ENCODE peak calls at places on chromosomes 5 and 9, in eight cellular contexts. One of them, this sample, is unnamed.

GRCh38 chr5:83721878-83722779 is 1.5 kb upstream of the HAPLN1 start:
- DNase-seq in Calu3: peak
- DNase-seq in Daoy: peak
- DNase-seq in germinal center: no peak
- DNase-seq in brain microvascular endothelial cell: peak
- DNase-seq in AG20443: peak
- DNase-seq in effector memory CD4-positive, alpha-beta T cell: no peak
- DNase-seq in NCI-H446: peak
- DNase-seq in this sample: peak

GRCh38 chr5:63563008-63563917 is 399.0 kb downstream of the HTR1A start:
- DNase-seq in Calu3: no peak
- DNase-seq in Daoy: no peak
- DNase-seq in germinal center: no peak
- DNase-seq in brain microvascular endothelial cell: no peak
- DNase-seq in AG20443: no peak
- DNase-seq in effector memory CD4-positive, alpha-beta T cell: no peak
- DNase-seq in NCI-H446: no peak
- DNase-seq in this sample: no peak

GRCh38 chr9:134867917-134868750 is 12.5 kb upstream of the FCN2 start:
- DNase-seq in Calu3: no peak
- DNase-seq in Daoy: no peak
- DNase-seq in germinal center: peak
- DNase-seq in brain microvascular endothelial cell: no peak
- DNase-seq in AG20443: no peak
- DNase-seq in effector memory CD4-positive, alpha-beta T cell: no peak
- DNase-seq in NCI-H446: no peak
- DNase-seq in this sample: no peak

GRCh38 chr9:36537861-36538260 is 34.8 kb upstream of the MELK start:
- DNase-seq in Calu3: no peak
- DNase-seq in Daoy: no peak
- DNase-seq in germinal center: no peak
- DNase-seq in brain microvascular endothelial cell: no peak
- DNase-seq in AG20443: no peak
- DNase-seq in effector memory CD4-positive, alpha-beta T cell: no peak
- DNase-seq in NCI-H446: no peak
- DNase-seq in this sample: no peak

GRCh38 chr5:42949348-42950090 is 90.6 kb downstream of the ANXA2R start:
- DNase-seq in Calu3: no peak
- DNase-seq in Daoy: peak
- DNase-seq in germinal center: peak
- DNase-seq in brain microvascular endothelial cell: peak
- DNase-seq in AG20443: peak
- DNase-seq in effector memory CD4-positive, alpha-beta T cell: peak
- DNase-seq in NCI-H446: no peak
- DNase-seq in this sample: peak

GRCh38 chr5:190366-191035 is 794 bp upstream of the LRRC14B start:
- DNase-seq in Calu3: no peak
- DNase-seq in Daoy: no peak
- DNase-seq in germinal center: no peak
- DNase-seq in brain microvascular endothelial cell: no peak
- DNase-seq in AG20443: no peak
- DNase-seq in effector memory CD4-positive, alpha-beta T cell: no peak
- DNase-seq in NCI-H446: no peak
- DNase-seq in this sample: no peak

GRCh38 chr5:75622564-75622963 is 11.3 kb downstream of the ANKDD1B start:
- DNase-seq in Calu3: peak
- DNase-seq in Daoy: peak
- DNase-seq in germinal center: no peak
- DNase-seq in brain microvascular endothelial cell: no peak
- DNase-seq in AG20443: no peak
- DNase-seq in effector memory CD4-positive, alpha-beta T cell: no peak
- DNase-seq in NCI-H446: no peak
- DNase-seq in this sample: no peak

GRCh38 chr5:30604648-30605262 is 588.7 kb upstream of the CDH6 start:
- DNase-seq in Calu3: no peak
- DNase-seq in Daoy: no peak
- DNase-seq in germinal center: no peak
- DNase-seq in brain microvascular endothelial cell: no peak
- DNase-seq in AG20443: no peak
- DNase-seq in effector memory CD4-positive, alpha-beta T cell: no peak
- DNase-seq in NCI-H446: no peak
- DNase-seq in this sample: no peak

GRCh38 chr9:73995836-73996235 is 501.3 kb upstream of the RORB start:
- DNase-seq in Calu3: no peak
- DNase-seq in Daoy: no peak
- DNase-seq in germinal center: no peak
- DNase-seq in brain microvascular endothelial cell: no peak
- DNase-seq in AG20443: no peak
- DNase-seq in effector memory CD4-positive, alpha-beta T cell: no peak
- DNase-seq in NCI-H446: no peak
- DNase-seq in this sample: no peak

GRCh38 chr5:37569466-37569865 is 190.3 kb downstream of the WDR70 start:
- DNase-seq in Calu3: no peak
- DNase-seq in Daoy: no peak
- DNase-seq in germinal center: no peak
- DNase-seq in brain microvascular endothelial cell: no peak
- DNase-seq in AG20443: no peak
- DNase-seq in effector memory CD4-positive, alpha-beta T cell: no peak
- DNase-seq in NCI-H446: no peak
- DNase-seq in this sample: no peak

GRCh38 chr9:21750021-21750735 is 52.3 kb upstream of the MTAP start:
- DNase-seq in Calu3: no peak
- DNase-seq in Daoy: no peak
- DNase-seq in germinal center: no peak
- DNase-seq in brain microvascular endothelial cell: peak
- DNase-seq in AG20443: no peak
- DNase-seq in effector memory CD4-positive, alpha-beta T cell: no peak
- DNase-seq in NCI-H446: no peak
- DNase-seq in this sample: no peak

GRCh38 chr9:14692918-14693861 is at the start of gene ZDHHC21:
- DNase-seq in Calu3: peak
- DNase-seq in Daoy: peak
- DNase-seq in germinal center: peak
- DNase-seq in brain microvascular endothelial cell: peak
- DNase-seq in AG20443: peak
- DNase-seq in effector memory CD4-positive, alpha-beta T cell: peak
- DNase-seq in NCI-H446: peak
- DNase-seq in this sample: peak

GRCh38 chr5:1333986-1334385 is 10.9 kb downstream of the CLPTM1L start:
- DNase-seq in Calu3: no peak
- DNase-seq in Daoy: no peak
- DNase-seq in germinal center: no peak
- DNase-seq in brain microvascular endothelial cell: no peak
- DNase-seq in AG20443: no peak
- DNase-seq in effector memory CD4-positive, alpha-beta T cell: no peak
- DNase-seq in NCI-H446: no peak
- DNase-seq in this sample: no peak